ENCODE peak calls at places on chromosomes 3 and 15, in four cellular contexts. H is WTC11, D is K562, O is HepG2. A is an unnamed sample.

GRCh38 chr15:31067890-31068603 is 33.5 kb downstream of the TRPM1 start:
- DNase-seq in H (no peak), D (no peak), O (no peak), A (no peak)

GRCh38 chr3:128392021-128392420 is 74.7 kb downstream of the DNAJB8 start:
- DNase-seq in H (no peak), D (no peak), O (no peak), A (no peak)

GRCh38 chr3:188529228-188529627 is 375.3 kb downstream of the LPP start:
- DNase-seq in H (no peak), D (no peak), O (no peak), A (no peak)

GRCh38 chr15:99707481-99708270 is 25.6 kb downstream of the LYSMD4 start:
- DNase-seq in H (no peak), D (no peak), O (no peak), A (no peak)

GRCh38 chr15:62779041-62779810 is 263.3 kb upstream of the TPM1 start:
- DNase-seq in H (no peak), D (no peak), O (no peak), A (no peak)

GRCh38 chr3:122635789-122636188 is 44.9 kb upstream of the PARP14 start:
- DNase-seq in H (no peak), D (no peak), O (no peak), A (no peak)

GRCh38 chr3:106631378-106632083 is 745.7 kb upstream of the CCDC54 start:
- DNase-seq in H (no peak), D (no peak), O (no peak), A (no peak)

GRCh38 chr15:59410448-59410896 is 27.5 kb upstream of the FAM81A start:
- DNase-seq in H (no peak), D (no peak), O (peak), A (no peak)

GRCh38 chr3:32577621-32578556 is 7.2 kb upstream of the DYNC1LI1 start:
- DNase-seq in H (no peak), D (no peak), O (no peak), A (no peak)

GRCh38 chr3:194097141-194097880 is 38.6 kb upstream of the HES1 start:
- DNase-seq in H (no peak), D (no peak), O (no peak), A (no peak)

GRCh38 chr3:13060341-13060910 is 12.8 kb downstream of the IQSEC1 start:
- DNase-seq in H (no peak), D (no peak), O (no peak), A (no peak)

DNA sequence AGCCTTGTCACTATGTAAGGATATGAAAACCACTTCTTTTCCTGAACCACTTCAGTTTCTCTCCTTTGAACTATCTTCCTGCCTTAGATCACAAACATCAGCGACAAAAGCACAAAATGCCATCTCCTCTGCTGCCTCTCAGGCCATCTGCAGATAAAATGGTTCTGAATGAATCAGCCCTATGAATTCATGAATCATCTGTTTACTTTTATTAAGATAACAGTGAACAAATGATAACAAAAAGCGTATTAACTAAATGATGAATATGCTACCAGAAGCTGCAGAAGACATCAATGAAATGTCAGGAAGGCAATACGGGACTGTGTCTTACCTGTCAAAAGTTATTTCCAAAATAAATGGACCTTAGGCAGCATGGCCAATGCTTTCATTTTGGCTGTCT is 928.1 kb downstream of the ROBO1 start:
- DNase-seq in H (no peak), D (no peak), O (peak), A (no peak)
- TF ChIP-seq ELF4 in H (no peak), D (no peak), O (no peak), A (no peak)

GRCh38 chr3:72413228-72413627 is 435.0 kb downstream of the SHQ1 start:
- DNase-seq in H (no peak), D (no peak), O (peak), A (no peak)
- TF ChIP-seq ELF4 in H (no peak), D (no peak), O (no peak), A (no peak)

DNA sequence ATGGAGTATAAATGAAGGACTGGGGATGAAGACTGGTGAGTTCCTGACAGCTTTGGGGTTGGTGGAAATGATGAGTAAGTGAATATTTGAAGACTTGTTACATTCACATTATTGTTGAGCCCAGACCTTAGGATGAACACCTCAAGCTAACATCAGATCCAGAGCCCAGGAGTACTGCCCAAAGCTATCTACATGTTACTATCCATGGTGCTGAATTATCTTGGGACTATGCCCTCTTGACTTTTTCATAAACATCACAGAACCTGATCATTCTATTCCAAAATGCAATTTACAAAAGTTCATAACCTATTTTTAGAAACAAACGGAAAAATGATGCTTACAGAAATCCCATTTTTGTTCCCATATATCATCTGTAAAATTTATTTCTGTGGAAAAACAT is 613.3 kb downstream of the TUSC7 start:
- DNase-seq in H (no peak), D (no peak), O (no peak), A (peak)
- TF ChIP-seq ELF4 in H (no peak), D (no peak), O (no peak), A (no peak)

GRCh38 chr3:197792019-197792647 is 1.1 kb downstream of the LRCH3 start:
- DNase-seq in H (no peak), D (no peak), O (no peak), A (no peak)
- TF ChIP-seq ELF4 in H (no peak), D (no peak), O (no peak), A (no peak)

GRCh38 chr15:74384566-74385441 is 17.4 kb upstream of the CYP11A1 start:
- DNase-seq in H (no peak), D (no peak), O (no peak), A (no peak)
- TF ChIP-seq ELF4 in H (no peak), D (no peak), O (no peak), A (no peak)

DNA sequence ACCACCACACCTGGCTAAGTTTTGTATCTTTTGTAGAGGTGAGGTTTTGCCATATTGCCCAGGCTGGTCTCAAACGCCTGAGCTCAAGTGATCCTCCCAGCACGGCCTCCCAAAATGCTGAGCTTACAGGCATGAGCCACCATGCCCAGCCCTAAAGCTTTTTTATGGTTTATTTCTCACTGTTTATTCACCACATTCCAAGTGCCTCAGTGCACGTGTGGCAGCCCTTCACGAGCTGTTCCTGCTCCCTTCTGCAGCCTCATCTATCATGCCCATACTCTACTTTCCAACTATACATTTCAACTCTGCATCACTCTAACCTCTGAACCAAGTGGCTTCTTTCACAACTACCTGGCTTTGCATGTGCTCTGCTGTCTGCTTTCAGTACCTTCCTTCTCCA is 17.9 kb upstream of the OSBPL11 start:
- DNase-seq in H (no peak), D (no peak), O (no peak), A (no peak)
- TF ChIP-seq ELF4 in H (no peak), D (no peak), O (no peak), A (no peak)

GRCh38 chr3:143302638-143303171 is 183.1 kb downstream of the CHST2 start:
- DNase-seq in H (no peak), D (no peak), O (no peak), A (no peak)
- TF ChIP-seq ELF4 in H (no peak), D (no peak), O (no peak), A (no peak)

GRCh38 chr15:82139823-82140268 is 94.0 kb upstream of the MEX3B start:
- DNase-seq in H (no peak), D (peak), O (peak), A (peak)
- TF ChIP-seq ELF4 in H (no peak), D (no peak), O (no peak), A (no peak)